ENCODE peak calls at places on chromosome 1, in ten cellular contexts. L is GM23248, T is H9, V is ovary, M is tibial artery, R is PC-3, Z is A549, K is transverse colon, P is spleen, A is aorta. U is an unnamed sample.
A peak's percentile ranks its signal among the peaks of the same experiment; 100 is the strongest.

GRCh38 chr1:56120021-56120420 is 459.3 kb downstream of the PLPP3 start:
- DNase-seq in L (peak; percentile 41), T (no peak), V (no peak), M (no peak), R (peak; percentile 59), Z (no peak), K (no peak), P (no peak), A (no peak), U (no peak)

GRCh38 chr1:206658264-206658980 is 23.1 kb downstream of the DYRK3 start:
- DNase-seq in L (peak; percentile 43), T (peak; percentile 87), V (no peak), M (no peak), R (no peak), Z (peak; percentile 81), K (peak; percentile 43), P (peak; percentile 85), A (peak; percentile 81), U (peak; percentile 92)

GRCh38 chr1:114153621-114154145 is at the start of gene SYT6:
- DNase-seq in L (peak; percentile 5), T (no peak), V (no peak), M (no peak), R (no peak), Z (no peak), K (no peak), P (no peak), A (no peak), U (peak; percentile 76)

GRCh38 chr1:108962681-108963051 is 618 bp downstream of the CLCC1 start:
- DNase-seq in L (peak; percentile 49), T (peak; percentile 46), V (peak; percentile 41), M (peak; percentile 25), R (peak; percentile 37), Z (no peak), K (peak; percentile 68), P (peak; percentile 85), A (no peak), U (peak; percentile 73)

GRCh38 chr1:232837085-232837484 is 31.9 kb downstream of the MAP10 start:
- DNase-seq in L (peak; percentile 18), T (no peak), V (no peak), M (no peak), R (peak; percentile 57), Z (peak; percentile 5), K (no peak), P (no peak), A (no peak), U (no peak)

GRCh38 chr1:23610677-23611076 is 51.4 kb upstream of the ID3 start:
- DNase-seq in L (no peak), T (no peak), V (no peak), M (no peak), R (no peak), Z (no peak), K (no peak), P (no peak), A (no peak), U (no peak)

GRCh38 chr1:224690576-224690975 is 74.5 kb downstream of the CNIH3 start:
- DNase-seq in L (no peak), T (no peak), V (no peak), M (no peak), R (no peak), Z (no peak), K (no peak), P (no peak), A (no peak), U (no peak)

GRCh38 chr1:37807555-37808368 is at the start of the genes C1orf122 and YRDC:
- DNase-seq in L (peak; percentile 98), T (peak; percentile 95), V (peak; percentile 92), M (peak; percentile 94), R (peak; percentile 92), Z (peak; percentile 92), K (peak; percentile 96), P (peak; percentile 98), A (peak; percentile 99), U (peak; percentile 97)

GRCh38 chr1:167474191-167474641 is 44.1 kb downstream of the CD247 start:
- DNase-seq in L (no peak), T (no peak), V (no peak), M (no peak), R (no peak), Z (no peak), K (no peak), P (no peak), A (no peak), U (peak; percentile 28)

GRCh38 chr1:25794325-25794724 is 5.7 kb upstream of the SELENON start:
- DNase-seq in L (peak; percentile 82), T (no peak), V (no peak), M (no peak), R (no peak), Z (no peak), K (no peak), P (no peak), A (no peak), U (no peak)

GRCh38 chr1:223748773-223749733 is 36.7 kb downstream of the CAPN2 start:
- DNase-seq in L (peak; percentile 78), T (peak; percentile 58), V (peak; percentile 74), M (peak; percentile 65), R (peak; percentile 56), Z (peak; percentile 67), K (peak; percentile 71), P (peak; percentile 94), A (peak; percentile 90), U (peak; percentile 85)

GRCh38 chr1:59880735-59881134 is 45.8 kb downstream of the CYP2J2 start:
- DNase-seq in L (peak; percentile 2), T (no peak), V (no peak), M (no peak), R (no peak), Z (no peak), K (no peak), P (no peak), A (no peak), U (no peak)

GRCh38 chr1:21669287-21670058 is at the start of gene RAP1GAP:
- DNase-seq in L (peak; percentile 46), T (peak; percentile 61), V (no peak), M (no peak), R (no peak), Z (no peak), K (peak; percentile 52), P (peak; percentile 82), A (no peak), U (peak; percentile 82)

GRCh38 chr1:213759359-213760181 is 228.2 kb upstream of the PROX1 start:
- DNase-seq in L (no peak), T (no peak), V (no peak), M (no peak), R (no peak), Z (no peak), K (peak; percentile 13), P (no peak), A (no peak), U (no peak)

GRCh38 chr1:11482186-11482585 is 3.2 kb downstream of the DISP3 start:
- DNase-seq in L (no peak), T (no peak), V (no peak), M (no peak), R (no peak), Z (no peak), K (no peak), P (no peak), A (no peak), U (no peak)

GRCh38 chr1:29498126-29499100 is 262.1 kb downstream of the PTPRU start:
- DNase-seq in L (no peak), T (peak; percentile 24), V (no peak), M (no peak), R (peak; percentile 68), Z (no peak), K (no peak), P (peak; percentile 44), A (peak; percentile 59), U (no peak)

GRCh38 chr1:12040457-12041051 is 21.3 kb downstream of the MIIP start:
- DNase-seq in L (peak; percentile 95), T (no peak), V (peak; percentile 46), M (no peak), R (peak; percentile 97), Z (no peak), K (no peak), P (no peak), A (no peak), U (no peak)

GRCh38 chr1:56409112-56409691 is 170.2 kb downstream of the PLPP3 start:
- DNase-seq in L (no peak), T (peak; percentile 69), V (no peak), M (no peak), R (peak; percentile 58), Z (no peak), K (peak; percentile 72), P (peak; percentile 81), A (no peak), U (peak; percentile 82)

GRCh38 chr1:158087320-158087927 is 93.3 kb upstream of the CD1D start:
- DNase-seq in L (peak; percentile 81), T (peak; percentile 87), V (peak; percentile 69), M (peak; percentile 51), R (peak; percentile 87), Z (peak; percentile 86), K (peak; percentile 40), P (peak; percentile 74), A (no peak), U (peak; percentile 93)

DNA sequence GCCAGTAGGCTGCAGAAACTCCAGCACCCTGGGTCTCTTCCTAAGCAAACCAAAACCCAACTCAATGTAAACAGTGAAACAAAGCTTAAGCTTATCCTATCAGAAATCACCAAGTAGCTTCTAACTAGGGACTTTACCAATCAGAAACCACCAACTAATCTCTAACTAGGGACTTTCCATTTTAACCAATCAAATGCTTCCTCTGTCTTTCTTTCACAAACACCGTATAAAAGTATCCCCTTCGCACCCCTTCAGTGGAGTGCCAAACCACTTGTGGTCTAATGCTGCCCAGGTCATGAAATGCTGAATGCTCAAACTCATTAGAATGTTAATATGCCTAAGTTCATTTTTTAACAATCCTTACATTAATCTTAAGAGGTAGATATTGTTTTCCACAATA is 250.5 kb upstream of the DUSP10 start:
- DNase-seq in L (no peak), T (no peak), V (no peak), M (no peak), R (no peak), Z (no peak), K (no peak), P (no peak), A (no peak), U (no peak)
- H3K27ac ChIP-seq in L (no peak overlapping the region), T (no peak overlapping the region), V (no peak overlapping the region), M (no peak overlapping the region), R (no peak overlapping the region), Z (no peak overlapping the region), K (no peak overlapping the region), P (no peak overlapping the region), A (no peak overlapping the region), U (no peak overlapping the region)

GRCh38 chr1:52032124-52032784 is 1.4 kb downstream of the KTI12 start:
- DNase-seq in L (no peak), T (no peak), V (no peak), M (no peak), R (no peak), Z (peak; percentile 8), K (no peak), P (no peak), A (no peak), U (no peak)
- H3K27ac ChIP-seq in L (peak overlapping the region; percentile 89), T (no peak overlapping the region), V (no peak overlapping the region), M (peak overlapping the region; percentile 88), R (no peak overlapping the region), Z (peak overlapping the region; percentile 91), K (peak overlapping the region; percentile 93), P (no peak overlapping the region), A (peak overlapping the region; percentile 84), U (no peak overlapping the region)

GRCh38 chr1:204198978-204199340 is 2.7 kb upstream of the KISS1 start:
- DNase-seq in L (no peak), T (no peak), V (no peak), M (no peak), R (no peak), Z (no peak), K (no peak), P (peak; percentile 16), A (no peak), U (no peak)
- H3K27ac ChIP-seq in L (no peak overlapping the region), T (no peak overlapping the region), V (no peak overlapping the region), M (no peak overlapping the region), R (peak overlapping the region; percentile 73), Z (no peak overlapping the region), K (no peak overlapping the region), P (no peak overlapping the region), A (no peak overlapping the region), U (no peak overlapping the region)

GRCh38 chr1:19429611-19430010 is 55.7 kb downstream of the CAPZB start:
- DNase-seq in L (peak; percentile 45), T (no peak), V (no peak), M (no peak), R (no peak), Z (no peak), K (no peak), P (no peak), A (peak; percentile 73), U (no peak)
- H3K27ac ChIP-seq in L (peak overlapping the region; percentile 92), T (no peak overlapping the region), V (peak overlapping the region; percentile 37), M (peak overlapping the region; percentile 67), R (peak overlapping the region; percentile 60), Z (no peak overlapping the region), K (peak overlapping the region; percentile 82), P (no peak overlapping the region), A (peak overlapping the region; percentile 91), U (no peak overlapping the region)

U was measured in endodermal cell.